ENCODE peak calls at places on chromosomes 3 and 15, in six cellular contexts. B is vagina, A is IMR-90, D is left ventricle myocardium inferior, I is fibroblast of lung, P is spleen. C is an unnamed sample.

GRCh38 chr15:62603757-62604156 is 438.7 kb upstream of the C2CD4B start:
- DNase-seq in D (no peak), P (no peak), I (peak; percentile 86), A (no peak), B (no peak), C (no peak)

GRCh38 chr3:71302604-71303003 is 280.9 kb downstream of the FOXP1 start:
- DNase-seq in P (no peak), D (no peak), I (no peak), B (no peak), A (no peak), C (no peak)

GRCh38 chr3:181920409-181920808 is 208.7 kb downstream of the SOX2 start:
- DNase-seq in A (no peak), D (no peak), I (no peak), B (no peak), P (no peak), C (no peak)

GRCh38 chr3:156705761-156706631 is 31.6 kb downstream of the TIPARP start:
- DNase-seq in D (no peak), P (no peak), I (no peak), A (peak; percentile 44), B (no peak), C (no peak)

GRCh38 chr15:86553116-86553515 is 473.4 kb downstream of the AGBL1 start:
- DNase-seq in B (no peak), P (no peak), A (no peak), I (no peak), D (no peak), C (no peak)

GRCh38 chr3:119597548-119598288 is at the start of gene PLA1A:
- DNase-seq in P (no peak), D (no peak), B (no peak), A (no peak), I (no peak), C (no peak)

GRCh38 chr15:65857718-65858402 is 11.4 kb upstream of the RAB11A start:
- DNase-seq in D (no peak), I (no peak), A (no peak), P (no peak), B (no peak), C (no peak)

GRCh38 chr3:49237344-49237743 is 39.7 kb downstream of the C3orf62 start:
- DNase-seq in A (no peak), I (no peak), D (no peak), P (no peak), B (no peak), C (no peak)

GRCh38 chr3:72299321-72299802 is 514.4 kb upstream of the PROK2 start:
- DNase-seq in P (no peak), A (peak; percentile 59), I (no peak), D (no peak), B (no peak), C (peak; percentile 87)

GRCh38 chr15:38002883-38003477 is 68.5 kb downstream of the TMCO5A start:
- DNase-seq in P (no peak), A (peak; percentile 84), B (no peak), I (peak; percentile 90), D (peak; percentile 44), C (peak; percentile 62)

GRCh38 chr3:46500631-46501377 is 3.0 kb downstream of the RTP3 start:
- DNase-seq in A (peak; percentile 80), D (no peak), P (no peak), I (peak; percentile 39), B (no peak), C (no peak)

GRCh38 chr15:86624261-86625036 is 544.8 kb downstream of the AGBL1 start:
- DNase-seq in I (peak; percentile 85), D (peak; percentile 72), A (peak; percentile 6), P (no peak), B (no peak), C (peak; percentile 49)

GRCh38 chr3:39188271-39189149 is 3.9 kb downstream of the XIRP1 start:
- DNase-seq in I (no peak), B (no peak), A (no peak), P (no peak), D (no peak), C (no peak)

GRCh38 chr15:89647191-89647851 is 7.9 kb downstream of the KIF7 start:
- DNase-seq in I (peak; percentile 53), D (peak; percentile 82), A (peak; percentile 38), B (no peak), P (peak; percentile 90), C (peak; percentile 83)

GRCh38 chr3:115790759-115791158 is 167.4 kb downstream of the GAP43 start:
- DNase-seq in A (peak; percentile 99), B (no peak), P (no peak), D (no peak), I (peak; percentile 96), C (peak; percentile 38)

GRCh38 chr3:108221911-108222812 is at the start of gene IFT57:
- DNase-seq in I (peak; percentile 98), D (peak; percentile 96), B (peak; percentile 98), P (peak; percentile 98), A (peak; percentile 98), C (peak; percentile 98)

GRCh38 chr15:82051664-82052063 is 5.8 kb upstream of the MEX3B start:
- DNase-seq in P (no peak), I (peak; percentile 59), B (no peak), A (peak; percentile 73), D (peak; percentile 26), C (no peak)

GRCh38 chr3:113684271-113684819 is 12.1 kb downstream of the USF3 start:
- DNase-seq in I (no peak), B (no peak), D (no peak), A (no peak), P (no peak), C (no peak)

GRCh38 chr3:71109241-71109976 is 474.1 kb downstream of the FOXP1 start:
- DNase-seq in I (peak; percentile 89), B (no peak), P (no peak), D (no peak), A (peak; percentile 90), C (no peak)

GRCh38 chr3:44918581-44918980 is 44.2 kb downstream of the TGM4 start:
- DNase-seq in A (no peak), B (no peak), P (peak; percentile 59), D (no peak), I (no peak), C (no peak)

GRCh38 chr3:29468150-29468549 is 187.3 kb downstream of the RBMS3 start:
- DNase-seq in B (no peak), D (no peak), I (no peak), A (no peak), P (no peak), C (no peak)

GRCh38 chr15:66017009-66017408 is 147.7 kb downstream of the RAB11A start:
- DNase-seq in A (no peak), B (no peak), P (no peak), I (no peak), D (no peak), C (peak; percentile 67)

GRCh38 chr15:63072809-63073277 is 30.3 kb downstream of the TPM1 start:
- DNase-seq in D (no peak), B (no peak), A (no peak), P (no peak), I (no peak), C (no peak)

GRCh38 chr3:21894459-21895083 is 143.6 kb upstream of the ZNF385D start:
- DNase-seq in B (no peak), A (peak; percentile 35), D (no peak), I (peak; percentile 62), P (no peak), C (no peak)

GRCh38 chr3:98906230-98906629 is 4.7 kb upstream of the DCBLD2 start:
- DNase-seq in D (no peak), A (peak; percentile 90), I (peak; percentile 64), P (no peak), B (no peak), C (no peak)

GRCh38 chr3:87182023-87182422 is 45.1 kb upstream of the CHMP2B start:
- DNase-seq in I (no peak), P (no peak), B (no peak), A (no peak), D (no peak), C (no peak)

DNA sequence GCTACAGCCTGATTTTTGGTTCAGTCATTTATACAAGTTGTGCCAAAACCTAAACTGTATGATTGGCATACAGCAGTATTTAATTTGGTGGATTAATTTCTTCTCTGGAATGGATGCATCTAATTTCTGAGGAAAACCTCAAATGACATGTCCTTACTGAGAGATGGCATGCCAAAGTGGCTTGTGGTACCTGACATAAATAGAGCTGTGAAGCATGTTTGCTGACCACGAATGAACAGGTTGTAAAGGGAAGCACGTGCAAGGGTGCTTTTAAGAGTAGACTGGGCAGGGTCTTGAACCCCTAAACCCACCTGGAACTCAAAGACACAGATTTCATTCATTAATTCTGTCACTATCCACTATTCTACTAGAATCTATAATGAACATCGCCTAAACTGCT is 77.2 kb downstream of the TP63 start:
- DNase-seq in D (no peak), B (no peak), A (no peak), P (no peak), I (no peak), C (no peak)
- H3K4me3 ChIP-seq in D (no peak overlapping the region), B (no peak overlapping the region), A (no peak overlapping the region), P (no peak overlapping the region), I (no peak overlapping the region), C (no peak overlapping the region)

GRCh38 chr15:24971772-24972171 is 17.0 kb downstream of the SNRPN start:
- DNase-seq in B (no peak), D (no peak), P (no peak), A (no peak), I (no peak), C (no peak)
- H3K9me3 ChIP-seq in B (peaks cover 8% of the 10 kb centered on the region), D (peaks cover 85% of the 10 kb centered on the region), P (peaks cover 100% of the 10 kb centered on the region), A (no peaks in the 10 kb centered on the region), I (no peaks in the 10 kb centered on the region), C (no peaks in the 10 kb centered on the region)

DNA sequence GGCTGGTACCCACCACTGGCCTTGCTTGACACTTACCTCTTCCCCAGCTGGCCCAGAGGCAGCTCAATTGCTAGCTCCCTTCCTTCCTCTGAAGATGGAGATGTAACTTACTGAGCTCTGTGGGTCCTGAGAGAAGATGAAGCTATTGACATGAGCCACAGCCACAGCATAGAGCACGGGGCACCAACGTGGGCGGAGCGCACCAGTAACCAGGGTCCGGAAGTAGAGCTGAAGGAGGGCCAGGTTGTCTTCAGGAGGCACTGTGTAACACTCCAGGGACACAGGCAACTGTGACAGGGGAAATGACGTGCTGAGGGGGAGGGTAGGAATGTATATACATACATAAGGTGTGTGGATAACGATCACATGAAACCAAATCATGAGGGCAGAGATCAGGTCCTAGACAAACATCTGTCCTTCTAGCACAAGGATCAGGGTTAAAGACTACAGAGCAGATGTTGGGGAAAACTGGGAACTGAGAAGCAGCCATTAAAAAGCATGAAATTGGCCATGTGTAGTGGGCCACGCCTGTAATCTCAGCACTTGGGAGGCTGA is 4.3 kb upstream of the LTK start:
- DNase-seq in P (no peak), D (no peak), A (no peak), I (no peak), B (no peak), C (no peak)
- H3K4me3 ChIP-seq in P (no peak overlapping the region), D (no peak overlapping the region), A (no peak overlapping the region), I (no peak overlapping the region), B (no peak overlapping the region), C (no peak overlapping the region)

GRCh38 chr3:43620953-43621405 is 832 bp downstream of the ANO10 start:
- DNase-seq in B (no peak), A (peak; percentile 22), P (no peak), D (no peak), I (peak; percentile 26), C (no peak)

GRCh38 chr3:43616034-43616433 is 5.8 kb downstream of the ANO10 start:
- DNase-seq in D (no peak), A (no peak), B (no peak), I (no peak), P (no peak), C (no peak)

GRCh38 chr3:43619593-43619992 is 2.2 kb downstream of the ANO10 start:
- DNase-seq in A (no peak), D (no peak), P (no peak), I (no peak), B (no peak), C (no peak)

GRCh38 chr3:43615133-43615532 is 6.7 kb downstream of the ANO10 start:
- DNase-seq in A (no peak), B (no peak), D (no peak), I (no peak), P (no peak), C (no peak)

GRCh38 chr3:43618142-43618541 is 3.7 kb downstream of the ANO10 start:
- DNase-seq in P (no peak), D (no peak), I (no peak), B (no peak), A (no peak), C (no peak)
- H3K9me3 ChIP-seq in P (no peaks in the 10 kb centered on the region), D (no peaks in the 10 kb centered on the region), I (no peaks in the 10 kb centered on the region), B (no peaks in the 10 kb centered on the region), A (no peaks in the 10 kb centered on the region), C (no peaks in the 10 kb centered on the region)

C was measured in BE2C.